ENCODE peak calls at places on chromosome 4, in eight cellular contexts. W, P, R, U, L, Z, G and F are unnamed samples.

GRCh38 chr4:78645853-78646757 is 94.5 kb downstream of the ANXA3 start:
- DNase-seq in L (no peak), Z (no peak), P (peak; percentile 94), R (peak; percentile 52), W (peak; percentile 35), U (no peak), G (no peak), F (peak; percentile 22)

GRCh38 chr4:128600996-128601857 is 208.3 kb upstream of the JADE1 start:
- DNase-seq in P (peak; percentile 96), L (no peak), G (no peak), W (peak; percentile 22), U (peak; percentile 4), Z (no peak), R (peak; percentile 77), F (peak; percentile 5)

GRCh38 chr4:18203936-18204335 is 182.4 kb upstream of the LCORL start:
- DNase-seq in P (no peak), Z (no peak), W (no peak), U (no peak), G (no peak), L (no peak), R (no peak), F (peak; percentile 62)

GRCh38 chr4:6917445-6918241 is 8.0 kb downstream of the TBC1D14 start:
- DNase-seq in G (peak; percentile 64), U (no peak), W (peak; percentile 56), L (no peak), P (no peak), R (peak; percentile 70), Z (peak; percentile 58), F (peak; percentile 4)

GRCh38 chr4:136863756-136864155 is 668.5 kb downstream of the PCDH18 start:
- DNase-seq in W (no peak), U (no peak), L (no peak), P (peak; percentile 12), Z (no peak), G (no peak), R (no peak), F (no peak)

GRCh38 chr4:54227261-54228063 is 1.6 kb upstream of the PDGFRA start:
- DNase-seq in G (peak; percentile 6), U (peak; percentile 72), L (no peak), Z (no peak), R (no peak), W (no peak), P (peak; percentile 69), F (no peak)

GRCh38 chr4:105572296-105572695 is 19.9 kb downstream of the ARHGEF38 start:
- DNase-seq in Z (no peak), G (no peak), L (no peak), P (no peak), R (no peak), U (no peak), W (no peak), F (no peak)

GRCh38 chr4:76212851-76213414 is 691 bp downstream of the SCARB2 start:
- DNase-seq in G (peak; percentile 44), U (peak; percentile 76), L (peak; percentile 57), R (no peak), P (peak; percentile 61), W (no peak), Z (peak; percentile 60), F (peak; percentile 9)

GRCh38 chr4:39698424-39699009 is 581 bp downstream of the UBE2K start:
- DNase-seq in G (peak; percentile 59), R (peak; percentile 59), U (peak; percentile 37), P (peak; percentile 17), L (no peak), W (peak; percentile 29), Z (no peak), F (peak; percentile 20)

GRCh38 chr4:41509411-41510008 is 28.4 kb upstream of the LIMCH1 start:
- DNase-seq in R (peak; percentile 39), G (no peak), Z (no peak), W (no peak), L (no peak), U (no peak), P (no peak), F (no peak)

GRCh38 chr4:158496030-158496741 is 25.5 kb upstream of the RXFP1 start:
- DNase-seq in L (no peak), P (no peak), W (peak; percentile 23), R (peak; percentile 37), Z (peak; percentile 2), U (peak; percentile 1), G (peak; percentile 50), F (no peak)

GRCh38 chr4:26721685-26722084 is 137.8 kb downstream of the TBC1D19 start:
- DNase-seq in L (no peak), R (no peak), P (no peak), U (no peak), G (no peak), Z (no peak), W (no peak), F (no peak)

GRCh38 chr4:181662383-181662782 is 580.8 kb upstream of the TENM3 start:
- DNase-seq in U (no peak), G (no peak), W (no peak), P (peak; percentile 67), R (no peak), Z (no peak), L (no peak), F (no peak)

GRCh38 chr4:25440478-25441030 is 63.5 kb downstream of the ANAPC4 start:
- DNase-seq in P (peak; percentile 1), U (no peak), R (peak; percentile 66), W (no peak), Z (no peak), L (no peak), G (no peak), F (no peak)

GRCh38 chr4:114257516-114257915 is 278.1 kb upstream of the ARSJ start:
- DNase-seq in Z (no peak), U (no peak), P (peak; percentile 66), L (no peak), R (no peak), G (no peak), W (no peak), F (no peak)

GRCh38 chr4:183229397-183229796 is 90.7 kb downstream of the CLDN22 start:
- DNase-seq in P (peak; percentile 40), L (no peak), W (no peak), Z (no peak), G (no peak), R (no peak), U (no peak), F (no peak)

GRCh38 chr4:76896731-76897521 is 1.0 kb downstream of the SOWAHB start:
- DNase-seq in Z (peak; percentile 30), P (peak; percentile 18), G (peak; percentile 24), W (no peak), R (peak; percentile 76), U (peak; percentile 18), L (peak; percentile 21), F (no peak)

GRCh38 chr4:20252656-20253271 is 1.1 kb downstream of the SLIT2 start:
- DNase-seq in L (no peak), W (no peak), G (peak; percentile 3), P (peak; percentile 30), U (peak; percentile 69), R (peak; percentile 29), Z (no peak), F (peak; percentile 15)

GRCh38 chr4:116358633-116359222 is 726.6 kb downstream of the TRAM1L1 start:
- DNase-seq in L (no peak), W (no peak), Z (no peak), R (peak; percentile 54), G (peak; percentile 49), U (peak; percentile 40), P (peak; percentile 31), F (peak; percentile 30)

GRCh38 chr4:89879201-89879600 is 15.5 kb upstream of the MMRN1 start:
- DNase-seq in U (no peak), L (no peak), Z (no peak), R (no peak), W (no peak), G (no peak), P (no peak), F (no peak)

GRCh38 chr4:100295792-100296191 is 105.5 kb upstream of the DDIT4L start:
- DNase-seq in P (peak; percentile 26), Z (no peak), R (no peak), U (no peak), G (no peak), L (no peak), W (no peak), F (no peak)

GRCh38 chr4:7156273-7157139 is 35.8 kb upstream of the SORCS2 start:
- DNase-seq in Z (no peak), R (no peak), G (no peak), W (peak; percentile 18), P (no peak), L (no peak), U (peak; percentile 25), F (no peak)

GRCh38 chr4:101184668-101185067 is 162.7 kb downstream of the PPP3CA start:
- DNase-seq in Z (no peak), U (no peak), R (no peak), L (no peak), P (no peak), W (no peak), G (no peak), F (no peak)

GRCh38 chr4:163548481-163549243 is 54.2 kb downstream of the TMA16 start:
- DNase-seq in G (no peak), R (no peak), U (peak; percentile 47), W (no peak), L (peak; percentile 50), Z (peak; percentile 36), P (peak; percentile 35), F (peak; percentile 28)

GRCh38 chr4:152401424-152401823 is 134.5 kb downstream of the FBXW7 start:
- DNase-seq in W (no peak), R (no peak), L (no peak), U (no peak), Z (no peak), P (no peak), G (no peak), F (no peak)

GRCh38 chr4:137677851-137678250 is 145.6 kb upstream of the PCDH18 start:
- DNase-seq in W (no peak), R (no peak), Z (no peak), U (no peak), P (peak; percentile 75), G (no peak), L (no peak), F (no peak)

GRCh38 chr4:130603043-130603442 is 1507.1 kb downstream of the C4orf33 start:
- DNase-seq in W (no peak), P (no peak), G (no peak), R (no peak), Z (no peak), U (no peak), L (no peak), F (no peak)